ENCODE peak calls at places on chromosomes 2 and 18, in nine cellular contexts. D is Karpas-422, Q is lower leg skin, R is upper lobe of right lung, T is body of pancreas, F is NB4, J is fibroblast of lung, L is endodermal cell, Z is right cardiac atrium. U is an unnamed sample.

GRCh38 chr2:131040661-131041401 is 52.4 kb downstream of the FAM168B start:
- DNase-seq in J (no peak), R (no peak), Q (no peak), F (peak), Z (no peak), L (peak), T (peak), D (no peak), U (no peak)

GRCh38 chr2:216201687-216202306 is 92.6 kb downstream of the XRCC5 start:
- DNase-seq in D (no peak), F (no peak), T (no peak), L (no peak), R (no peak), J (no peak), Z (no peak), Q (no peak), U (no peak)

GRCh38 chr2:241937297-241937696 is 67.8 kb downstream of the RTP5 start:
- DNase-seq in Z (no peak), F (no peak), J (no peak), L (no peak), D (no peak), T (no peak), R (no peak), Q (no peak), U (no peak)

GRCh38 chr2:6213056-6213780 is 521.0 kb downstream of the SOX11 start:
- DNase-seq in R (no peak), J (no peak), Q (no peak), T (no peak), L (no peak), F (no peak), Z (no peak), D (no peak), U (no peak)

GRCh38 chr18:75497576-75497975 is 70.1 kb upstream of the SMIM21 start:
- DNase-seq in D (no peak), Q (no peak), T (no peak), R (no peak), Z (no peak), L (no peak), J (peak), F (no peak), U (no peak)

GRCh38 chr2:71341645-71342044 is 10.1 kb downstream of the ZNF638 start:
- DNase-seq in T (no peak), Q (no peak), F (no peak), R (no peak), D (no peak), L (no peak), J (no peak), Z (no peak), U (no peak)

GRCh38 chr2:70247364-70248144 is 874 bp downstream of the TIA1 start:
- DNase-seq in Q (no peak), D (peak), L (no peak), T (no peak), F (peak), Z (no peak), J (peak), R (no peak), U (no peak)

GRCh38 chr18:26429535-26429934 is 118.8 kb downstream of the KCTD1 start:
- DNase-seq in J (peak), D (no peak), Q (no peak), Z (no peak), T (no peak), F (no peak), L (no peak), R (no peak), U (peak)

GRCh38 chr2:7011376-7012083 is 94.3 kb downstream of the RNF144A start:
- DNase-seq in D (no peak), L (no peak), R (no peak), F (no peak), Q (no peak), Z (no peak), J (peak), T (no peak), U (no peak)

GRCh38 chr2:6202756-6203155 is 510.6 kb downstream of the SOX11 start:
- DNase-seq in D (no peak), R (no peak), Q (no peak), Z (no peak), F (no peak), T (no peak), L (no peak), J (no peak), U (no peak)

GRCh38 chr2:235447210-235447609 is 46.6 kb upstream of the AGAP1 start:
- DNase-seq in T (no peak), R (no peak), D (no peak), L (no peak), J (peak), F (no peak), Z (no peak), Q (no peak), U (no peak)

GRCh38 chr2:176133366-176133765 is 3.9 kb downstream of the HOXD8 start:
- DNase-seq in J (no peak), D (no peak), T (no peak), Q (no peak), L (no peak), Z (no peak), F (no peak), R (no peak), U (no peak)
- H3K4me3 ChIP-seq in J (no peak), D (no peak), T (no peak), Q (no peak), L (no peak), Z (no peak), F (no peak), R (no peak), U (no peak)

GRCh38 chr18:70296289-70296688 is 7.4 kb downstream of the SOCS6 start:
- DNase-seq in Z (peak), T (peak), F (no peak), J (peak), D (no peak), L (peak), R (no peak), Q (no peak), U (no peak)
- H3K4me3 ChIP-seq in Z (no peak), T (no peak), F (no peak), J (no peak), D (no peak), L (no peak), R (no peak), Q (no peak), U (no peak)

GRCh38 chr2:173049732-173050314 is 25.8 kb upstream of the MAP3K20 start:
- DNase-seq in F (no peak), J (no peak), T (no peak), D (no peak), R (no peak), Q (no peak), L (no peak), Z (no peak), U (no peak)
- H3K4me3 ChIP-seq in F (no peak), J (no peak), T (no peak), D (no peak), R (no peak), Q (no peak), L (no peak), Z (no peak), U (no peak)

DNA sequence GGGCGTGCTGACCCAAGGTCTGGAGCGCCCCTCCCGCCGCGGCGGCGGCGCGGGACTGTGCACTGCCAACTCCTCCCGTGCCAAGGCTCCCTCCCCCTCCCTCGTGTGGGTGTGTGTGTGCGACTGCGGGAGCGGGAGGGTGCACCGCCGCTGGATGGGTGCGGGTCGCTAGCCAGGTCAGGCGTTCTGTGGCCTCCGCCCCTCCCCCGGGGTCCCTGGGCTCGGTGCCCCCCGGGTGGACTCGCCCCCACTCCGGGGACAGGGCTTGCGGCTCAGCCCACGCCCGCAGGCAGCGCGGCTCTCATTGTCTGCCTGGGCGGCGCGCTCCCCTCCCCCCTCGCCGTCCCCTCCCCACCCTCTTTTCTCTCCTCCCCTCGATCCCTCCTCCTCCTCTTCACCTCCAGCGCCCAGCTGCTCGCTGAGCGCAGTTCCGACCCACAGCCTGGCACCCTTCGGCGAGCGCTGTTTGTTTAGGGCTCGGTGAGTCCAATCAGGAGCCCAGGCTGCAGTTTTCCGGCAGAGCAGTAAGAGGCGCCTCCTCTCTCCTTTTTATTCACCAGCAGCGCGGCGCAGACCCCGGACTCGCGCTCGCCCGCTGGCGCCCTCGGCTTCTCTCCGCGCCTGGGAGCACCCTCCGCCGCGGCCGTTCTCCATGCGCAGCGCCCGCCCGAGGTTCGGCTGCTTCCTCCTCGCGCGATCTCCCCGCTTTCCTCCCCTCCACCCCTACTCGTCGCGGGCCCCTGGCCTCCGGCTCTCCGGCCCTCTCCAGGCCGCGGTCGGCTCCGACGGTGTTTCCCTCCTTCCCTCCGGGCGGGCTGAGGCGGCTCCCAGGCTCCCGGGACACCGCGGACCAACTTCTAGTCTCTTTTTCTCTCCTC is at the start of gene GATA6:
- DNase-seq in Z (peak), R (peak), Q (no peak), J (peak), T (peak), D (peak), L (peak), F (peak), U (peak)
- H3K4me3 ChIP-seq in Z (peak), R (peak), Q (peak), J (peak), T (peak), D (no peak), L (peak), F (no peak), U (peak)

DNA sequence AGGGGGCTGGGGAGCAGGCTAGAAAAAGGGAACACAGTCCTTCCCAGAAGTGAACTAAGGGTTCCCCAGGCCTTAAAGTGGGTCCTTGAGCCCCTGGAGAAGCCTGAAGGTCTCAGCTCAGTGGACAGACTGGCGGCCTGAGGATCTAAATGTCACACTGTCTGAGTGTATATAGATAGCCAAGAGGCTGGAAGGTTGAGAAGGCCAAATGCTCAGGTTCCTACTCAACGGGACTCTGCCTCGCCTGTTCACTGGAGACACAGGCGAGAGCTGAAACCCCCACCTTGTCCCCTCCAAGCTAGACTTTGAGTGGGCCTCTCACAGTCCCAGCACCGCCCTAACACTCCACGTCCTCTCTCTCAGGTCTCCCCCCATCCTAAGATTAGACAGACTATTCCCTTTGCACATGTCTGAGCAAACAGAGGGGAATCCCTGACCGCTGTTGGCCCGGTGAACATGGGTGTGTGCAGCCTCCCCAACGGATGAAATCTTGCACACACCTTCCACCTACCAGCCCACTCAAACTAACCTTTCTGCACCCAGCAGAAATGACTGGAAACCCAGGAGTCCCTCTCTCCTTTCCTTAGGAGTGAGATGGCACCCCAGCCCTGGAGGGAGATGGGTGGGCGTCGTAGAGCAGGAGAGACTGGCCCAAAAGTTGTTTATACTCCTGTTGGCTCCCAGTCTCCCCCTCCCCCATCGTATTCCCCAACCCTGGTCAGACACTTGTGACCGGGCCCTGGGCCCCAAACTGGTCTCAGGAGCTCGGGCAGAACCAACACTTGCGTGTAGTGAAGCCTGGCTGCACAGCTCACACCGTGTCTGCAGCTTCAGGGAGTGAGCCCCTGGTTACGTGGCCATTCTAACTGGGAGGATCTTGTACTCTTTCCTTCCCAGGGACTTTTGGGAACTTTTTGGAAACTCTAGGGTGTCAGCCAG is 1.9 kb downstream of the PKDCC start:
- DNase-seq in Z (no peak), L (no peak), Q (no peak), T (no peak), D (no peak), R (no peak), F (no peak), J (no peak), U (no peak)
- H3K4me3 ChIP-seq in Z (peak), L (peak), Q (peak), T (no peak), D (no peak), R (peak), F (no peak), J (peak), U (peak)